ENCODE peak calls at places on chromosomes 4 and X, in five cellular contexts. One of them, this sample, is unnamed.

GRCh38 chr4:186845137-186845842 is 121.6 kb upstream of the FAT1 start:
- DNase-seq in HepG2: peak
- DNase-seq in IMR-90: peak
- DNase-seq in progenitor cell of endocrine pancreas: no peak
- DNase-seq in WTC11: no peak
- DNase-seq in this sample: peak

GRCh38 chrX:118723376-118723775 is 4.0 kb upstream of the IL13RA1 start:
- DNase-seq in HepG2: no peak
- DNase-seq in IMR-90: no peak
- DNase-seq in progenitor cell of endocrine pancreas: no peak
- DNase-seq in WTC11: no peak
- DNase-seq in this sample: no peak

GRCh38 chr4:8471211-8471875 is 30.8 kb downstream of the TRMT44 start:
- DNase-seq in HepG2: no peak
- DNase-seq in IMR-90: no peak
- DNase-seq in progenitor cell of endocrine pancreas: no peak
- DNase-seq in WTC11: no peak
- DNase-seq in this sample: no peak

GRCh38 chrX:64975989-64976672 is at the start of gene ZC4H2:
- DNase-seq in HepG2: peak
- DNase-seq in IMR-90: peak
- DNase-seq in progenitor cell of endocrine pancreas: peak
- DNase-seq in WTC11: peak
- DNase-seq in this sample: peak

GRCh38 chrX:113947548-113947947 is 636.3 kb upstream of the HTR2C start:
- DNase-seq in HepG2: peak
- DNase-seq in IMR-90: no peak
- DNase-seq in progenitor cell of endocrine pancreas: no peak
- DNase-seq in WTC11: no peak
- DNase-seq in this sample: no peak

GRCh38 chrX:136909706-136910564 is 29.4 kb upstream of the RBMX start:
- DNase-seq in HepG2: no peak
- DNase-seq in IMR-90: peak
- DNase-seq in progenitor cell of endocrine pancreas: peak
- DNase-seq in WTC11: peak
- DNase-seq in this sample: peak

GRCh38 chr4:54687887-54688841 is 30.4 kb downstream of the KIT start:
- DNase-seq in HepG2: no peak
- DNase-seq in IMR-90: peak
- DNase-seq in progenitor cell of endocrine pancreas: no peak
- DNase-seq in WTC11: no peak
- DNase-seq in this sample: no peak

GRCh38 chr4:140150636-140150885 is 3.4 kb downstream of the MAML3 start:
- DNase-seq in HepG2: no peak
- DNase-seq in IMR-90: no peak
- DNase-seq in progenitor cell of endocrine pancreas: no peak
- DNase-seq in WTC11: no peak
- DNase-seq in this sample: no peak

GRCh38 chrX:32026772-32027171 is 954.9 kb upstream of the FTHL17 start:
- DNase-seq in HepG2: no peak
- DNase-seq in IMR-90: no peak
- DNase-seq in progenitor cell of endocrine pancreas: no peak
- DNase-seq in WTC11: no peak
- DNase-seq in this sample: no peak

GRCh38 chr4:186762865-186763264 is 39.2 kb upstream of the FAT1 start:
- DNase-seq in HepG2: no peak
- DNase-seq in IMR-90: no peak
- DNase-seq in progenitor cell of endocrine pancreas: no peak
- DNase-seq in WTC11: no peak
- DNase-seq in this sample: no peak

GRCh38 chrX:155857561-155857960 is 23.6 kb upstream of the VAMP7 start:
- DNase-seq in HepG2: no peak
- DNase-seq in IMR-90: no peak
- DNase-seq in progenitor cell of endocrine pancreas: no peak
- DNase-seq in WTC11: no peak
- DNase-seq in this sample: no peak

GRCh38 chr4:76984788-76985211 is 35.2 kb downstream of the SEPTIN11 start:
- DNase-seq in HepG2: peak
- DNase-seq in IMR-90: peak
- DNase-seq in progenitor cell of endocrine pancreas: no peak
- DNase-seq in WTC11: no peak
- DNase-seq in this sample: peak

GRCh38 chr4:151276787-151277557 is at the start of gene PRSS48:
- DNase-seq in HepG2: peak
- DNase-seq in IMR-90: peak
- DNase-seq in progenitor cell of endocrine pancreas: peak
- DNase-seq in WTC11: peak
- DNase-seq in this sample: no peak

GRCh38 chr4:5928241-5928640 is 35.4 kb upstream of the CRMP1 start:
- DNase-seq in HepG2: no peak
- DNase-seq in IMR-90: no peak
- DNase-seq in progenitor cell of endocrine pancreas: no peak
- DNase-seq in WTC11: no peak
- DNase-seq in this sample: no peak

GRCh38 chr4:56217383-56217890 is 169.9 kb downstream of the AASDH start:
- DNase-seq in HepG2: peak
- DNase-seq in IMR-90: no peak
- DNase-seq in progenitor cell of endocrine pancreas: no peak
- DNase-seq in WTC11: no peak
- DNase-seq in this sample: no peak

GRCh38 chr4:119726505-119726904 is 97.9 kb upstream of the PDE5A start:
- DNase-seq in HepG2: no peak
- DNase-seq in IMR-90: peak
- DNase-seq in progenitor cell of endocrine pancreas: no peak
- DNase-seq in WTC11: no peak
- DNase-seq in this sample: no peak

GRCh38 chrX:18895157-18895952 is 88.6 kb downstream of the PHKA2 start:
- DNase-seq in HepG2: no peak
- DNase-seq in IMR-90: peak
- DNase-seq in progenitor cell of endocrine pancreas: no peak
- DNase-seq in WTC11: no peak
- DNase-seq in this sample: no peak

GRCh38 chr4:138279286-138279685 is 37.1 kb upstream of the SLC7A11 start:
- DNase-seq in HepG2: no peak
- DNase-seq in IMR-90: no peak
- DNase-seq in progenitor cell of endocrine pancreas: no peak
- DNase-seq in WTC11: no peak
- DNase-seq in this sample: no peak

GRCh38 chr4:184818216-184818564 is 7.6 kb downstream of the ACSL1 start:
- DNase-seq in HepG2: no peak
- DNase-seq in IMR-90: no peak
- DNase-seq in progenitor cell of endocrine pancreas: no peak
- DNase-seq in WTC11: no peak
- DNase-seq in this sample: no peak

GRCh38 chr4:84957509-84958420 is 8.7 kb downstream of the WDFY3 start:
- DNase-seq in HepG2: no peak
- DNase-seq in IMR-90: no peak
- DNase-seq in progenitor cell of endocrine pancreas: no peak
- DNase-seq in WTC11: no peak
- DNase-seq in this sample: no peak

GRCh38 chrX:79082886-79083285 is 61.6 kb upstream of the GPR174 start:
- DNase-seq in HepG2: no peak
- DNase-seq in IMR-90: no peak
- DNase-seq in progenitor cell of endocrine pancreas: no peak
- DNase-seq in WTC11: no peak
- DNase-seq in this sample: no peak

GRCh38 chr4:101346562-101347266 is 612 bp downstream of the PPP3CA start:
- DNase-seq in HepG2: peak
- DNase-seq in IMR-90: peak
- DNase-seq in progenitor cell of endocrine pancreas: peak
- DNase-seq in WTC11: peak
- DNase-seq in this sample: no peak

GRCh38 chr4:37759833-37760232 is 66.7 kb upstream of the PGM2 start:
- DNase-seq in HepG2: no peak
- DNase-seq in IMR-90: no peak
- DNase-seq in progenitor cell of endocrine pancreas: no peak
- DNase-seq in WTC11: no peak
- DNase-seq in this sample: no peak

GRCh38 chrX:153708415-153708814 is 15.8 kb downstream of the BCAP31 start:
- DNase-seq in HepG2: peak
- DNase-seq in IMR-90: peak
- DNase-seq in progenitor cell of endocrine pancreas: peak
- DNase-seq in WTC11: peak
- DNase-seq in this sample: no peak

GRCh38 chrX:119147486-119147885 is 19.9 kb upstream of the KIAA1210 start:
- DNase-seq in HepG2: peak
- DNase-seq in IMR-90: no peak
- DNase-seq in progenitor cell of endocrine pancreas: no peak
- DNase-seq in WTC11: no peak
- DNase-seq in this sample: no peak

GRCh38 chr4:84547211-84547610 is 35.7 kb upstream of the CDS1 start:
- DNase-seq in HepG2: no peak
- DNase-seq in IMR-90: no peak
- DNase-seq in progenitor cell of endocrine pancreas: no peak
- DNase-seq in WTC11: no peak
- DNase-seq in this sample: no peak

GRCh38 chr4:146124023-146124680 is 51.4 kb upstream of the LSM6 start:
- DNase-seq in HepG2: no peak
- DNase-seq in IMR-90: peak
- DNase-seq in progenitor cell of endocrine pancreas: no peak
- DNase-seq in WTC11: peak
- DNase-seq in this sample: no peak

GRCh38 chr4:26199566-26199965 is 121.2 kb upstream of the RBPJ start:
- DNase-seq in HepG2: no peak
- DNase-seq in IMR-90: no peak
- DNase-seq in progenitor cell of endocrine pancreas: no peak
- DNase-seq in WTC11: no peak
- DNase-seq in this sample: no peak

DNA sequence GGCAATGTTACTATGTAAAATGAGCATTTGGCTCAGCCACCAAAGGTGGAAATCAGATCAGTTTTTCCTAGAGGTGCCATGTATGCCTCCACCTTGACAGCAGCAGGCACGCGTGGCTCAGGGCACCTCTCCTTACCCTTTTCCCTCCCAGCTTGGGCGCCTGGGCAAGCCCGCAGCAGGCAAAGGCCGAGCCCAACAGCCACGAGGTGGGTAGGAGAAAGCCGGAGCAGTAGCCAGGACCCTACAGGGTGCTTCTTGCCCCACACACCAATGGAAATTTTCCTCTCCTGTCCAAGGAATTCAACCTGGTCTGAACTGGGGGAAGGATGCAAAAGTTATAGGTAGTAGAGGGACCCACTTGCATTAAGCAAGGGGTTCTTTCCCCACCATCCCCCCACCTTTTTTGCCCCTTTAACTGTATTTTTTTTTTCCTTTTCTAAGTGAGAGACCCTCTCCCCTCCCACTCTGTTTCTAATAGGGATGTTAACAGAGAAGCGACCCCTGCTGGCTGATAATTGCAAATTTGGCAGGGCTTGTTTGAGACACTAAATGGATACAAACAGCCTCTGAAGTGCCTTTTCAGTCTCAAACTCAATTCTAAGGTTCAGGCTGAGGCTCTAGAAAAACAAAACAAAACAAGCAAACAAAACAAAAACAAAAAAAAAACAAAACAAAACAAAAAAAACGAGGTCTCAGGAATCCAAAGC is 895.1 kb downstream of the PCDH18 start:
- DNase-seq in HepG2: peak
- DNase-seq in IMR-90: peak
- DNase-seq in progenitor cell of endocrine pancreas: no peak
- DNase-seq in WTC11: peak
- DNase-seq in this sample: no peak
- TF ChIP-seq CTCF in HepG2: peak
- TF ChIP-seq CTCF in IMR-90: peak
- TF ChIP-seq CTCF in progenitor cell of endocrine pancreas: peak
- TF ChIP-seq CTCF in WTC11: peak
- TF ChIP-seq CTCF in this sample: peak

GRCh38 chr4:143768007-143768591 is 67.6 kb upstream of the FREM3 start:
- DNase-seq in HepG2: no peak
- DNase-seq in IMR-90: no peak
- DNase-seq in progenitor cell of endocrine pancreas: no peak
- DNase-seq in WTC11: no peak
- DNase-seq in this sample: no peak

GRCh38 chr4:143762511-143762910 is 62.0 kb upstream of the FREM3 start:
- DNase-seq in HepG2: no peak
- DNase-seq in IMR-90: no peak
- DNase-seq in progenitor cell of endocrine pancreas: no peak
- DNase-seq in WTC11: no peak
- DNase-seq in this sample: no peak

DNA sequence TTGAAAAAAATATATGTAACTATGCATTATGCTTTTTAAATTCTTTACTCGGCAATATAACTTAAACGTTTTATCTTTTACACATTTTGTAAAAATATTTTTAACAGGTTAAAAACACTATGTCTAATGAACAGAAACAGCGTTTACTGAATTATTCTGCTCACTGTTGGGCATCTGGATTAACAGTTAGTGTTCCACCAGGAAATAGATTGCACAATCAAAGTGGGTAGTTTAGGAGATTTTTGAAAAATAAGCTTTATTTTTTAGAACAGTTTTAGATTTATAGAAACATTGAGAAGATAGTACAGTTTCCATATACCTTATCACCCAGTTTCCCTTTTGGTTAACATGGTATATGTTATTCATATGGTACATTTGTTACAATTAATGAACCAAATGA is 63.1 kb upstream of the FREM3 start:
- DNase-seq in HepG2: no peak
- DNase-seq in IMR-90: no peak
- DNase-seq in progenitor cell of endocrine pancreas: no peak
- DNase-seq in WTC11: no peak
- DNase-seq in this sample: no peak
- TF ChIP-seq CTCF in HepG2: no peak
- TF ChIP-seq CTCF in IMR-90: no peak
- TF ChIP-seq CTCF in progenitor cell of endocrine pancreas: no peak
- TF ChIP-seq CTCF in WTC11: no peak
- TF ChIP-seq CTCF in this sample: no peak

GRCh38 chr4:42302348-42302747 is 94.9 kb upstream of the SHISA3 start:
- DNase-seq in HepG2: peak
- DNase-seq in IMR-90: peak
- DNase-seq in progenitor cell of endocrine pancreas: no peak
- DNase-seq in WTC11: peak
- DNase-seq in this sample: no peak
- TF ChIP-seq CTCF in HepG2: peak
- TF ChIP-seq CTCF in IMR-90: peak
- TF ChIP-seq CTCF in progenitor cell of endocrine pancreas: peak
- TF ChIP-seq CTCF in WTC11: no peak
- TF ChIP-seq CTCF in this sample: no peak

GRCh38 chrX:139759637-139760036 is 51.7 kb upstream of the MCF2 start:
- DNase-seq in HepG2: no peak
- DNase-seq in IMR-90: peak
- DNase-seq in progenitor cell of endocrine pancreas: no peak
- DNase-seq in WTC11: no peak
- DNase-seq in this sample: no peak

GRCh38 chrX:139758250-139758649 is 50.3 kb upstream of the MCF2 start:
- DNase-seq in HepG2: no peak
- DNase-seq in IMR-90: no peak
- DNase-seq in progenitor cell of endocrine pancreas: no peak
- DNase-seq in WTC11: peak
- DNase-seq in this sample: no peak

GRCh38 chrX:139762400-139763183 is 54.6 kb upstream of the MCF2 start:
- DNase-seq in HepG2: no peak
- DNase-seq in IMR-90: peak
- DNase-seq in progenitor cell of endocrine pancreas: no peak
- DNase-seq in WTC11: no peak
- DNase-seq in this sample: no peak

GRCh38 chrX:139758809-139759208 is 50.8 kb upstream of the MCF2 start:
- DNase-seq in HepG2: no peak
- DNase-seq in IMR-90: no peak
- DNase-seq in progenitor cell of endocrine pancreas: no peak
- DNase-seq in WTC11: no peak
- DNase-seq in this sample: no peak
- TF ChIP-seq CTCF in HepG2: no peak
- TF ChIP-seq CTCF in IMR-90: no peak
- TF ChIP-seq CTCF in progenitor cell of endocrine pancreas: no peak
- TF ChIP-seq CTCF in WTC11: no peak
- TF ChIP-seq CTCF in this sample: no peak

This sample was measured in AG09319.